ENCODE peak calls at places on chromosomes 2 and 18, in nine cellular contexts. One of them, this sample, is unnamed.

GRCh38 chr2:240142859-240143258 is 2.4 kb upstream of the OTOS start:
- DNase-seq in IMR-90: no peak
- DNase-seq in PC-3: no peak
- DNase-seq in kidney epithelial cell: no peak
- DNase-seq in endodermal cell: no peak
- DNase-seq in ovary: no peak
- DNase-seq in foreskin fibroblast: no peak
- DNase-seq in body of pancreas: no peak
- DNase-seq in BE2C: peak
- DNase-seq in this sample: no peak

GRCh38 chr18:48529796-48530195 is 9.0 kb upstream of the CTIF start:
- DNase-seq in IMR-90: peak
- DNase-seq in PC-3: peak
- DNase-seq in kidney epithelial cell: peak
- DNase-seq in endodermal cell: peak
- DNase-seq in ovary: no peak
- DNase-seq in foreskin fibroblast: peak
- DNase-seq in body of pancreas: no peak
- DNase-seq in BE2C: no peak
- DNase-seq in this sample: no peak

GRCh38 chr18:51054764-51055163 is 24.8 kb downstream of the SMAD4 start:
- DNase-seq in IMR-90: peak
- DNase-seq in PC-3: no peak
- DNase-seq in kidney epithelial cell: no peak
- DNase-seq in endodermal cell: no peak
- DNase-seq in ovary: no peak
- DNase-seq in foreskin fibroblast: no peak
- DNase-seq in body of pancreas: no peak
- DNase-seq in BE2C: no peak
- DNase-seq in this sample: no peak

GRCh38 chr2:231911381-231911780 is 14.8 kb downstream of the NPPC start:
- DNase-seq in IMR-90: no peak
- DNase-seq in PC-3: no peak
- DNase-seq in kidney epithelial cell: no peak
- DNase-seq in endodermal cell: peak
- DNase-seq in ovary: no peak
- DNase-seq in foreskin fibroblast: no peak
- DNase-seq in body of pancreas: no peak
- DNase-seq in BE2C: no peak
- DNase-seq in this sample: no peak

GRCh38 chr2:18855027-18855426 is 265.7 kb upstream of the NT5C1B start:
- DNase-seq in IMR-90: peak
- DNase-seq in PC-3: peak
- DNase-seq in kidney epithelial cell: no peak
- DNase-seq in endodermal cell: no peak
- DNase-seq in ovary: no peak
- DNase-seq in foreskin fibroblast: peak
- DNase-seq in body of pancreas: no peak
- DNase-seq in BE2C: no peak
- DNase-seq in this sample: no peak

GRCh38 chr2:46268986-46269385 is 28.2 kb upstream of the EPAS1 start:
- DNase-seq in IMR-90: peak
- DNase-seq in PC-3: no peak
- DNase-seq in kidney epithelial cell: no peak
- DNase-seq in endodermal cell: no peak
- DNase-seq in ovary: no peak
- DNase-seq in foreskin fibroblast: no peak
- DNase-seq in body of pancreas: no peak
- DNase-seq in BE2C: no peak
- DNase-seq in this sample: no peak

GRCh38 chr2:120375251-120376020 is 29.5 kb downstream of the INHBB start:
- DNase-seq in IMR-90: no peak
- DNase-seq in PC-3: no peak
- DNase-seq in kidney epithelial cell: no peak
- DNase-seq in endodermal cell: no peak
- DNase-seq in ovary: no peak
- DNase-seq in foreskin fibroblast: no peak
- DNase-seq in body of pancreas: no peak
- DNase-seq in BE2C: no peak
- DNase-seq in this sample: no peak

GRCh38 chr18:59848002-59848401 is 51.8 kb upstream of the PMAIP1 start:
- DNase-seq in IMR-90: no peak
- DNase-seq in PC-3: no peak
- DNase-seq in kidney epithelial cell: no peak
- DNase-seq in endodermal cell: no peak
- DNase-seq in ovary: no peak
- DNase-seq in foreskin fibroblast: no peak
- DNase-seq in body of pancreas: no peak
- DNase-seq in BE2C: no peak
- DNase-seq in this sample: peak

GRCh38 chr2:216665717-216666116 is 29.6 kb downstream of the IGFBP5 start:
- DNase-seq in IMR-90: no peak
- DNase-seq in PC-3: peak
- DNase-seq in kidney epithelial cell: no peak
- DNase-seq in endodermal cell: peak
- DNase-seq in ovary: peak
- DNase-seq in foreskin fibroblast: no peak
- DNase-seq in body of pancreas: no peak
- DNase-seq in BE2C: peak
- DNase-seq in this sample: no peak

GRCh38 chr2:216663106-216663505 is 29.9 kb downstream of the IGFBP2 start:
- DNase-seq in IMR-90: no peak
- DNase-seq in PC-3: no peak
- DNase-seq in kidney epithelial cell: no peak
- DNase-seq in endodermal cell: no peak
- DNase-seq in ovary: no peak
- DNase-seq in foreskin fibroblast: no peak
- DNase-seq in body of pancreas: peak
- DNase-seq in BE2C: no peak
- DNase-seq in this sample: no peak

GRCh38 chr2:216663846-216664245 is 30.6 kb downstream of the IGFBP2 start:
- DNase-seq in IMR-90: no peak
- DNase-seq in PC-3: no peak
- DNase-seq in kidney epithelial cell: no peak
- DNase-seq in endodermal cell: no peak
- DNase-seq in ovary: no peak
- DNase-seq in foreskin fibroblast: no peak
- DNase-seq in body of pancreas: no peak
- DNase-seq in BE2C: no peak
- DNase-seq in this sample: no peak

GRCh38 chr2:216665240-216665639 is 30.1 kb downstream of the IGFBP5 start:
- DNase-seq in IMR-90: no peak
- DNase-seq in PC-3: peak
- DNase-seq in kidney epithelial cell: no peak
- DNase-seq in endodermal cell: peak
- DNase-seq in ovary: peak
- DNase-seq in foreskin fibroblast: peak
- DNase-seq in body of pancreas: peak
- DNase-seq in BE2C: peak
- DNase-seq in this sample: no peak

GRCh38 chr2:216664593-216665034 is 30.7 kb downstream of the IGFBP5 start:
- DNase-seq in IMR-90: peak
- DNase-seq in PC-3: peak
- DNase-seq in kidney epithelial cell: no peak
- DNase-seq in endodermal cell: peak
- DNase-seq in ovary: no peak
- DNase-seq in foreskin fibroblast: peak
- DNase-seq in body of pancreas: no peak
- DNase-seq in BE2C: peak
- DNase-seq in this sample: no peak
- TF ChIP-seq CTCF in IMR-90: peak
- TF ChIP-seq CTCF in PC-3: peak
- TF ChIP-seq CTCF in kidney epithelial cell: peak
- TF ChIP-seq CTCF in endodermal cell: peak
- TF ChIP-seq CTCF in ovary: no peak
- TF ChIP-seq CTCF in foreskin fibroblast: peak
- TF ChIP-seq CTCF in body of pancreas: peak
- TF ChIP-seq CTCF in BE2C: peak
- TF ChIP-seq CTCF in this sample: no peak

GRCh38 chr2:237581326-237581725 is 9.2 kb downstream of the RAB17 start:
- DNase-seq in IMR-90: no peak
- DNase-seq in PC-3: no peak
- DNase-seq in kidney epithelial cell: no peak
- DNase-seq in endodermal cell: no peak
- DNase-seq in ovary: no peak
- DNase-seq in foreskin fibroblast: no peak
- DNase-seq in body of pancreas: no peak
- DNase-seq in BE2C: no peak
- DNase-seq in this sample: no peak

GRCh38 chr2:237583385-237584295 is 6.9 kb downstream of the RAB17 start:
- DNase-seq in IMR-90: no peak
- DNase-seq in PC-3: no peak
- DNase-seq in kidney epithelial cell: no peak
- DNase-seq in endodermal cell: no peak
- DNase-seq in ovary: no peak
- DNase-seq in foreskin fibroblast: no peak
- DNase-seq in body of pancreas: no peak
- DNase-seq in BE2C: no peak
- DNase-seq in this sample: no peak

GRCh38 chr2:237585590-237586221 is 4.8 kb downstream of the RAB17 start:
- DNase-seq in IMR-90: no peak
- DNase-seq in PC-3: no peak
- DNase-seq in kidney epithelial cell: no peak
- DNase-seq in endodermal cell: no peak
- DNase-seq in ovary: peak
- DNase-seq in foreskin fibroblast: no peak
- DNase-seq in body of pancreas: no peak
- DNase-seq in BE2C: no peak
- DNase-seq in this sample: no peak

GRCh38 chr2:237577956-237578870 is 11.8 kb downstream of the PRLH start:
- DNase-seq in IMR-90: no peak
- DNase-seq in PC-3: no peak
- DNase-seq in kidney epithelial cell: no peak
- DNase-seq in endodermal cell: no peak
- DNase-seq in ovary: peak
- DNase-seq in foreskin fibroblast: no peak
- DNase-seq in body of pancreas: no peak
- DNase-seq in BE2C: no peak
- DNase-seq in this sample: no peak

DNA sequence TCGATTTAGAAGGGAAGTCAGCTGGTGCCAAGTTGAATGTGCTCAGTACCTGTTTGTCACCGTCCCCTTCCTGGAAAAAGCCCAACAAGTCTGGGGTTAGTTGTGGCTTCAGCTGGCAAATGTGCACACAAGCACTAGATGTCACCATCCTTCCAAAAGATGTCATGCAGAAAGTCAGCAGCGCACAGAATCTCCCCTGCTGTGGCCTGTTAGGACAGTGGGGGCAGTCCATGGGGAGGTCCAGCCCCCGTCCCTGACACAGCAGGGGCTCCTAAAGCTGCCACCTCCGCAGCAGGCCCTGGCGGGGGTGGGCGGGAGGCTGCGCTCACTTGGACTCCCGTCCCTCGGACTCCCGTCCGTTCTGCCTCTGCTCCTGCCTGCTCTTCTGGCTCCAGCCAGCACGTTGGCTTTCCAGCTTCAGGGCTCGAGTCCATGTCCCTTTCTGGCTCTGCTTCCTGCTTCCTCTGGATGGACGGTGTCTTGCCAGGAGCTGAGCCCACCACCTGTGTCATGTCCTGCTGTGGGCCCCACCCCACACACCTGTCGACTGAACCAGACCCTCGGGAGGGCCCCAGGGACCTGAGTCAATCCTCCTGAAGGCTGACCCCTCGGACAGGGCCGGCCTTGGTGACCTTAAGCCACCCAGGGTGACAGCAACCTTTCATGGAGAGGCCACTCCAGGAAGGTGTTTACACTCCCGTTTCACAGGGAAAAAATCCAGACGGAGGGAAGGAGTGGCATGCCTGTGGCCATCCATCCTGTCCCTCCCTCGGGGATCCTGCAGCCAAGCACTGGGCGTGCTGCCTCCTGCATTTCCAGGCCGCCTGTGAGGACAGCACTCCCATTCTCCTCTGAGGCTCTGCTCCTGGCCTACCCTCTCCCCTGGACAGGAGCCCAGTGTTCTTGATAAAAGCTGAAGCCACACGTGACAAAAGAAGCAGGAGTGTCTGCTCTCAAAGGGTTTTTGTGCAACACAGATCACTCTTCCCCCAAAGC is 8.5 kb downstream of the RAB17 start:
- DNase-seq in IMR-90: peak
- DNase-seq in PC-3: no peak
- DNase-seq in kidney epithelial cell: no peak
- DNase-seq in endodermal cell: peak
- DNase-seq in ovary: peak
- DNase-seq in foreskin fibroblast: peak
- DNase-seq in body of pancreas: peak
- DNase-seq in BE2C: peak
- DNase-seq in this sample: peak
- H3K4me3 ChIP-seq in IMR-90: no peak
- H3K4me3 ChIP-seq in PC-3: no peak
- H3K4me3 ChIP-seq in kidney epithelial cell: no peak
- H3K4me3 ChIP-seq in endodermal cell: no peak
- H3K4me3 ChIP-seq in ovary: no peak
- H3K4me3 ChIP-seq in foreskin fibroblast: peak
- H3K4me3 ChIP-seq in body of pancreas: no peak
- H3K4me3 ChIP-seq in BE2C: peak
- H3K4me3 ChIP-seq in this sample: no peak

DNA sequence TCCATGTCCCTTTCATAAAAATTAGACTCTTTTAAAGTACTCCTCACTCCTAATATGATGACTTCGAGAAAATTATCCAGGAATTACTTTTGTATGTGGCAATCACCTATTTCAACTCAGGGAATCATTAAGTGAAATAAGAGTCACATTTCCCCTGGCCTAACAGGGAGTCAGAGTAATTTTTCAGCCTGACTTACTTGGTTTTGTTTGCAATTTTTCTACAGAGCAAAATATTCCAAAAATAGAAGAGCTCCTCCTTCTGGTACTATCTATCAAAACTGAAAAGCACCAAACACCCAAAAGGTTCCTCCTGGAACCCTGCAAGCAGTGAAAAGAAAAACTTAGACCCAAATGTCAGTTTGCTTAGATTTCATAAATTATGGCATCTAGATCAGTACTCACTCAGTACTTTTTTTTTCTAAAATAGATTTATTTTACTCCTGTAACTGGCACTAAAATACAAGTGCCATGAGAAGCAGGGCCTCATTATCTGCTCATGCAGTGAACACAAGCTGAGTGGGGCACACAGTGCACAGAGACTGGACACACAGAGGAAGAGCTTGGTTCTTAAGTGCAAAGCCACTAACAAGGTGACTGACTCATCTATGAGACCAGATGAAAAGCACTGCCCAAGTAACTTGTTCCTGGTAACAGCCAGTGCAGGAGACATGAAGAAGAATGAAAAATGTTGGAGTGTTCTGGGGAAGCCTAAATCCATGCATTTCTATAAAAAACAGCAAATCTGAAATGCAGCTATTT is 28.7 kb downstream of the ACAA2 start:
- DNase-seq in IMR-90: peak
- DNase-seq in PC-3: peak
- DNase-seq in kidney epithelial cell: no peak
- DNase-seq in endodermal cell: no peak
- DNase-seq in ovary: no peak
- DNase-seq in foreskin fibroblast: peak
- DNase-seq in body of pancreas: no peak
- DNase-seq in BE2C: no peak
- DNase-seq in this sample: no peak
- TF ChIP-seq CTCF in IMR-90: peak
- TF ChIP-seq CTCF in PC-3: peak
- TF ChIP-seq CTCF in kidney epithelial cell: peak
- TF ChIP-seq CTCF in endodermal cell: peak
- TF ChIP-seq CTCF in ovary: no peak
- TF ChIP-seq CTCF in foreskin fibroblast: peak
- TF ChIP-seq CTCF in body of pancreas: no peak
- TF ChIP-seq CTCF in BE2C: peak
- TF ChIP-seq CTCF in this sample: no peak

GRCh38 chr2:147663153-147663961 is 181.5 kb upstream of the ACVR2A start:
- DNase-seq in IMR-90: no peak
- DNase-seq in PC-3: no peak
- DNase-seq in kidney epithelial cell: no peak
- DNase-seq in endodermal cell: no peak
- DNase-seq in ovary: no peak
- DNase-seq in foreskin fibroblast: no peak
- DNase-seq in body of pancreas: no peak
- DNase-seq in BE2C: no peak
- DNase-seq in this sample: peak
- H3K4me3 ChIP-seq in IMR-90: no peak
- H3K4me3 ChIP-seq in PC-3: no peak
- H3K4me3 ChIP-seq in kidney epithelial cell: no peak
- H3K4me3 ChIP-seq in endodermal cell: no peak
- H3K4me3 ChIP-seq in ovary: no peak
- H3K4me3 ChIP-seq in foreskin fibroblast: no peak
- H3K4me3 ChIP-seq in body of pancreas: no peak
- H3K4me3 ChIP-seq in BE2C: no peak
- H3K4me3 ChIP-seq in this sample: no peak